ENCODE peak calls at places on chromosome 13, in seven cellular contexts. R is tibial nerve, I is body of pancreas, X is RWPE2, P is endodermal cell, A is breast epithelium, J is mammary epithelial cell. W is an unnamed sample.

GRCh38 chr13:98575009-98575866 is 1.7 kb downstream of the STK24 start:
- DNase-seq in X (no peak), P (no peak), I (no peak), R (no peak), A (no peak), J (peak), W (no peak)

GRCh38 chr13:52892925-52893324 is 44.5 kb upstream of the PCDH8 start:
- DNase-seq in X (no peak), P (peak), I (no peak), J (peak), A (no peak), R (no peak), W (no peak)

GRCh38 chr13:105538346-105538745 is 997.1 kb downstream of the EFNB2 start:
- DNase-seq in J (no peak), P (no peak), R (no peak), A (no peak), X (no peak), I (no peak), W (no peak)

GRCh38 chr13:77563110-77563509 is 27.6 kb downstream of the SCEL start:
- DNase-seq in I (no peak), J (no peak), R (no peak), P (no peak), X (no peak), A (no peak), W (no peak)

GRCh38 chr13:98741741-98742435 is 10.6 kb downstream of the SLC15A1 start:
- DNase-seq in X (no peak), I (no peak), R (no peak), A (no peak), P (no peak), J (no peak), W (no peak)

GRCh38 chr13:46684287-46685001 is 112.5 kb downstream of the ESD start:
- DNase-seq in P (peak), R (no peak), I (no peak), J (no peak), X (no peak), A (no peak), W (no peak)

GRCh38 chr13:98846521-98846920 is 94.0 kb upstream of the SLC15A1 start:
- DNase-seq in I (no peak), R (no peak), X (no peak), A (no peak), J (no peak), P (no peak), W (no peak)

GRCh38 chr13:40528881-40529280 is 137.6 kb downstream of the FOXO1 start:
- DNase-seq in J (no peak), R (no peak), A (no peak), I (no peak), X (no peak), P (no peak), W (no peak)

GRCh38 chr13:21069561-21070004 is 8.2 kb upstream of the LATS2 start:
- DNase-seq in J (peak), I (no peak), P (no peak), X (no peak), R (no peak), A (no peak), W (no peak)

GRCh38 chr13:112131740-112132113 is 64.8 kb downstream of the SOX1 start:
- DNase-seq in X (no peak), J (no peak), A (no peak), P (peak), R (no peak), I (no peak), W (no peak)

GRCh38 chr13:113949546-113949945 is 24.3 kb downstream of the C13orf46 start:
- DNase-seq in I (no peak), A (no peak), P (no peak), R (no peak), X (no peak), J (no peak), W (no peak)

GRCh38 chr13:45773944-45774343 is 71.8 kb downstream of the CBY2 start:
- DNase-seq in I (no peak), P (no peak), R (no peak), J (no peak), A (no peak), X (no peak), W (no peak)

GRCh38 chr13:22014469-22014868 is 343.6 kb downstream of the FGF9 start:
- DNase-seq in P (no peak), X (no peak), J (peak), A (peak), R (no peak), I (no peak), W (no peak)

GRCh38 chr13:71459708-71460107 is 407.3 kb downstream of the DACH1 start:
- DNase-seq in R (no peak), A (no peak), X (no peak), P (no peak), I (no peak), J (no peak), W (no peak)

GRCh38 chr13:48066310-48066989 is 28.5 kb downstream of the MED4 start:
- DNase-seq in J (peak), I (no peak), P (no peak), R (no peak), X (peak), A (no peak), W (no peak)

GRCh38 chr13:36344886-36345437 is 1.2 kb downstream of the SPART start:
- DNase-seq in I (no peak), X (no peak), J (peak), P (peak), A (no peak), R (no peak), W (no peak)

GRCh38 chr13:20424959-20425358 is 100.7 kb downstream of the CRYL1 start:
- DNase-seq in I (no peak), P (no peak), X (no peak), J (no peak), R (no peak), A (no peak), W (no peak)

GRCh38 chr13:90428522-90429210 is 918.8 kb upstream of the MIR17HG start:
- DNase-seq in A (no peak), R (no peak), I (no peak), P (no peak), X (no peak), J (no peak), W (no peak)

GRCh38 chr13:46721054-46721453 is 75.9 kb downstream of the ESD start:
- DNase-seq in X (no peak), P (peak), R (no peak), A (no peak), I (peak), J (peak), W (peak)

GRCh38 chr13:48511621-48512232 is 21.2 kb downstream of the RCBTB2 start:
- DNase-seq in J (no peak), R (no peak), A (no peak), P (no peak), I (no peak), X (no peak), W (no peak)

GRCh38 chr13:101490400-101491015 is 38.0 kb downstream of the ITGBL1 start:
- DNase-seq in P (no peak), A (no peak), J (peak), R (no peak), X (no peak), I (no peak), W (no peak)

GRCh38 chr13:21987793-21988192 is 316.9 kb downstream of the FGF9 start:
- DNase-seq in J (no peak), I (no peak), R (no peak), X (no peak), A (no peak), P (no peak), W (no peak)

GRCh38 chr13:113928701-113929627 is 44.9 kb downstream of the C13orf46 start:
- DNase-seq in I (peak), A (peak), X (peak), P (peak), J (no peak), R (peak), W (peak)

GRCh38 chr13:99086869-99087129 is 108.9 kb upstream of the DOCK9 start:
- DNase-seq in J (peak), A (no peak), P (no peak), X (no peak), R (no peak), I (no peak), W (peak)

GRCh38 chr13:108594153-108594552 is 35.3 kb upstream of the MYO16 start:
- DNase-seq in A (no peak), I (no peak), X (no peak), J (no peak), R (no peak), P (peak), W (no peak)

GRCh38 chr13:100184095-100184494 is 95.2 kb downstream of the PCCA start:
- DNase-seq in P (no peak), A (no peak), X (no peak), R (no peak), I (no peak), J (no peak), W (no peak)

GRCh38 chr13:24270639-24271131 is 38.7 kb upstream of the C1QTNF9 start:
- DNase-seq in X (no peak), A (no peak), I (peak), R (peak), P (peak), J (peak), W (peak)

GRCh38 chr13:108342369-108343289 is 73.1 kb downstream of the TNFSF13B start:
- DNase-seq in A (no peak), R (no peak), J (peak), P (no peak), X (no peak), I (no peak), W (no peak)

GRCh38 chr13:66312312-66313087 is 917.6 kb downstream of the PCDH9 start:
- DNase-seq in X (no peak), I (peak), P (no peak), R (no peak), J (no peak), A (no peak), W (no peak)

GRCh38 chr13:66313408-66313807 is 916.7 kb downstream of the PCDH9 start:
- DNase-seq in J (no peak), P (no peak), R (no peak), X (no peak), I (no peak), A (no peak), W (no peak)
- H3K27ac ChIP-seq in J (no peak), P (no peak), R (no peak), X (no peak), I (no peak), A (no peak), W (no peak)

GRCh38 chr13:51805313-51805712 is 1.4 kb upstream of the DHRS12 start:
- DNase-seq in X (no peak), A (no peak), J (no peak), I (no peak), P (no peak), R (no peak), W (no peak)
- H3K27ac ChIP-seq in X (no peak), A (peak), J (no peak), I (peak), P (no peak), R (peak), W (peak)

GRCh38 chr13:33189470-33189869 is 96.1 kb downstream of the STARD13 start:
- DNase-seq in P (no peak), I (no peak), R (no peak), X (no peak), J (no peak), A (no peak), W (no peak)
- H3K27ac ChIP-seq in P (no peak), I (no peak), R (peak), X (peak), J (no peak), A (peak), W (no peak)

GRCh38 chr13:25911020-25911419 is 140.8 kb downstream of the SHISA2 start:
- DNase-seq in R (no peak), A (no peak), J (no peak), X (no peak), P (peak), I (no peak), W (no peak)
- H3K27ac ChIP-seq in R (no peak), A (no peak), J (no peak), X (no peak), P (no peak), I (no peak), W (no peak)

GRCh38 chr13:74052402-74052928 is 81.7 kb downstream of the KLF12 start:
- DNase-seq in J (no peak), I (no peak), P (no peak), A (no peak), R (no peak), X (no peak), W (no peak)

GRCh38 chr13:74062933-74063332 is 71.3 kb downstream of the KLF12 start:
- DNase-seq in P (no peak), J (no peak), A (no peak), R (no peak), I (peak), X (no peak), W (no peak)

GRCh38 chr13:74061939-74062595 is 72.1 kb downstream of the KLF12 start:
- DNase-seq in R (no peak), P (no peak), X (no peak), J (no peak), A (no peak), I (peak), W (no peak)

GRCh38 chr13:74056829-74057564 is 77.2 kb downstream of the KLF12 start:
- DNase-seq in I (peak), J (peak), A (no peak), X (no peak), R (peak), P (no peak), W (no peak)
- H3K27ac ChIP-seq in I (no peak), J (no peak), A (no peak), X (no peak), R (no peak), P (peak), W (peak)

GRCh38 chr13:27638521-27638920 is 16.8 kb downstream of the POLR1D start:
- DNase-seq in J (no peak), A (no peak), P (no peak), R (no peak), X (no peak), I (no peak), W (no peak)
- H3K27ac ChIP-seq in J (no peak), A (peak), P (no peak), R (no peak), X (peak), I (no peak), W (no peak)